ENCODE peak calls at places on chromosome 21, in seven cellular contexts. One of them, this sample, is unnamed. For H3K27me3, the result is how much of the 10 kb centered on the place peaks cover.

GRCh38 chr21:25215698-25216384 is 391.4 kb downstream of the MRPL39 start:
- DNase-seq in right atrium auricular region: no peak
- DNase-seq in AG04450: no peak
- DNase-seq in DND-41: no peak
- DNase-seq in left lung: no peak
- DNase-seq in astrocyte: no peak
- DNase-seq in esophagus squamous epithelium: no peak
- DNase-seq in this sample: peak

GRCh38 chr21:44847261-44848056 is 26.0 kb downstream of the PTTG1IP start:
- DNase-seq in right atrium auricular region: no peak
- DNase-seq in astrocyte: no peak
- DNase-seq in esophagus squamous epithelium: no peak
- DNase-seq in DND-41: no peak
- DNase-seq in left lung: peak
- DNase-seq in AG04450: no peak
- DNase-seq in this sample: no peak

GRCh38 chr21:36747815-36748381 is 49.0 kb downstream of the SIM2 start:
- DNase-seq in esophagus squamous epithelium: no peak
- DNase-seq in AG04450: no peak
- DNase-seq in astrocyte: peak
- DNase-seq in DND-41: no peak
- DNase-seq in right atrium auricular region: no peak
- DNase-seq in left lung: no peak
- DNase-seq in this sample: peak

GRCh38 chr21:45209046-45209445 is 78.6 kb downstream of the POFUT2 start:
- DNase-seq in left lung: no peak
- DNase-seq in right atrium auricular region: no peak
- DNase-seq in astrocyte: peak
- DNase-seq in AG04450: peak
- DNase-seq in DND-41: no peak
- DNase-seq in esophagus squamous epithelium: no peak
- DNase-seq in this sample: no peak

GRCh38 chr21:32334980-32335471 is 36.4 kb downstream of the MRAP start:
- DNase-seq in DND-41: no peak
- DNase-seq in right atrium auricular region: no peak
- DNase-seq in AG04450: no peak
- DNase-seq in left lung: no peak
- DNase-seq in esophagus squamous epithelium: no peak
- DNase-seq in astrocyte: peak
- DNase-seq in this sample: no peak

GRCh38 chr21:30349572-30349971 is 1.2 kb upstream of the KRTAP23-1 start:
- DNase-seq in right atrium auricular region: no peak
- DNase-seq in DND-41: no peak
- DNase-seq in left lung: no peak
- DNase-seq in esophagus squamous epithelium: no peak
- DNase-seq in astrocyte: no peak
- DNase-seq in AG04450: no peak
- DNase-seq in this sample: no peak

GRCh38 chr21:45512626-45513002 is 29.6 kb downstream of the SLC19A1 start:
- DNase-seq in DND-41: no peak
- DNase-seq in AG04450: no peak
- DNase-seq in astrocyte: no peak
- DNase-seq in esophagus squamous epithelium: no peak
- DNase-seq in left lung: peak
- DNase-seq in right atrium auricular region: no peak
- DNase-seq in this sample: no peak

GRCh38 chr21:33578959-33579542 is 9.4 kb downstream of the DONSON start:
- DNase-seq in AG04450: no peak
- DNase-seq in DND-41: no peak
- DNase-seq in esophagus squamous epithelium: no peak
- DNase-seq in astrocyte: peak
- DNase-seq in left lung: no peak
- DNase-seq in right atrium auricular region: no peak
- DNase-seq in this sample: no peak

DNA sequence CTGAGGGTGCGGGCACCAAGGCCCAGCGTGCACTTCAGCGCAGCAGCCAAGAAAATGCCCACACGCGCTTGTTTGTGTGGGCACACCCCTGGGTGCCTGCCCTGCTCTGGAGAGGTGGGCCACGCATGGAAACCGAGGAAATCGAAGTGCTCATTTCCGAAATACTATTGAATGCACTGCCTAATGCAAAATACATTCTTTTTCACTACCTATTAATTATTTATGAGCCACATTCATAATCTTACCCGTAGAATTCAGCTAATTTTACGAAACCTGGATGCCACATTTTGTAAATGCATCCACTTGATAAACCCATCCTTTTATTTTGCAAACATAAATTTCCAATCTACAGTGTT is 4.8 kb downstream of the DSCAM start:
- DNase-seq in astrocyte: no peak
- DNase-seq in right atrium auricular region: no peak
- DNase-seq in left lung: no peak
- DNase-seq in AG04450: no peak
- DNase-seq in esophagus squamous epithelium: no peak
- DNase-seq in DND-41: no peak
- DNase-seq in this sample: no peak
- TF ChIP-seq CTCF in astrocyte: no peak
- TF ChIP-seq CTCF in right atrium auricular region: no peak
- TF ChIP-seq CTCF in left lung: no peak
- TF ChIP-seq CTCF in AG04450: no peak
- TF ChIP-seq CTCF in esophagus squamous epithelium: no peak
- TF ChIP-seq CTCF in DND-41: no peak
- TF ChIP-seq CTCF in this sample: no peak

DNA sequence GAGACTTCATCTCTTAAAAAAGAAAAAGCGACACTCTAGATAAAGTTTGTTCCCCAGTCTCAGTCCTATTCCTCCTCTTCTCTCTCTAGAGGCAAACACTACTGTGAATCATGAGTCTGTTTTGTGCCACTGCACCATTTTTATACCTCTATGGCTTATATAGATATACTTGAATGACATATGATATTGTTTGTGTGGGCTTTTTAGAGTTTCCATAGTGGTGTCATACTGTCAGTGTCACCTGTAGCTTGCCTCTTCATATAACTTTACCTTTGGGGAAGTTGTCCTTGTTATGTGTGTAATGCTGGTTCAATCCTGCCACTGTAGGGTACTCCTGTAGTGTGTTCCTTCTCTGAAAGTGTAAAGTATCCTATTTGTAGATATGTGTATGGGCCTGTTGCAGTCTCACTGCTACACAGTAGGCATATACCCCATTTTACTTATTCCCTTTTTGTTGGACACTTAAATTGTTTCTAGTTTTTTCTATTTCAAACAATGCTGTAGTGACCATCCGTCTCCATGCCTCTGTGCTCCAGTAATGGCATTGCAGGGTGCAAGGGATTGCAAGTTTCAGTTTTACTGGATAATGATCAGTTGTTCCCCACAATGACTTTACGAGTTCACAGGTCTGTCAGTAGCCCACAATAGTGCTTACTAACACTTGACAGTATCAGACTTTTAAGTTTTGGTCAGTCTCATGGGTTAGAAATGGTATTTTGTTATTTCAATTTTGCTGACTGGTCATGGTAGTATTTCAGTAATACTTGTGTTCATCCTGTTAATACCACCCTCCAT is 2.7 kb downstream of the PRMT2 start:
- DNase-seq in right atrium auricular region: no peak
- DNase-seq in esophagus squamous epithelium: no peak
- DNase-seq in DND-41: no peak
- DNase-seq in AG04450: no peak
- DNase-seq in astrocyte: no peak
- DNase-seq in left lung: no peak
- DNase-seq in this sample: no peak
- H3K4me3 ChIP-seq in right atrium auricular region: no peak
- H3K4me3 ChIP-seq in esophagus squamous epithelium: no peak
- H3K4me3 ChIP-seq in DND-41: peak
- H3K4me3 ChIP-seq in AG04450: peak
- H3K4me3 ChIP-seq in astrocyte: peak
- H3K4me3 ChIP-seq in left lung: peak
- H3K4me3 ChIP-seq in this sample: no peak

GRCh38 chr21:41745026-41745820 is 21.6 kb downstream of the RIPK4 start:
- DNase-seq in AG04450: no peak
- DNase-seq in left lung: no peak
- DNase-seq in astrocyte: no peak
- DNase-seq in esophagus squamous epithelium: no peak
- DNase-seq in right atrium auricular region: no peak
- DNase-seq in DND-41: no peak
- DNase-seq in this sample: no peak

GRCh38 chr21:41743321-41744027 is 23.4 kb downstream of the RIPK4 start:
- DNase-seq in esophagus squamous epithelium: no peak
- DNase-seq in left lung: no peak
- DNase-seq in right atrium auricular region: no peak
- DNase-seq in DND-41: no peak
- DNase-seq in astrocyte: no peak
- DNase-seq in AG04450: no peak
- DNase-seq in this sample: no peak

GRCh38 chr21:41742073-41742875 is 24.6 kb downstream of the RIPK4 start:
- DNase-seq in astrocyte: no peak
- DNase-seq in right atrium auricular region: no peak
- DNase-seq in left lung: no peak
- DNase-seq in AG04450: no peak
- DNase-seq in DND-41: no peak
- DNase-seq in esophagus squamous epithelium: no peak
- DNase-seq in this sample: no peak

GRCh38 chr21:41745971-41746743 is 20.7 kb downstream of the RIPK4 start:
- DNase-seq in left lung: no peak
- DNase-seq in right atrium auricular region: no peak
- DNase-seq in esophagus squamous epithelium: no peak
- DNase-seq in astrocyte: no peak
- DNase-seq in DND-41: no peak
- DNase-seq in AG04450: no peak
- DNase-seq in this sample: no peak

GRCh38 chr21:41744028-41744940 is 22.6 kb downstream of the RIPK4 start:
- DNase-seq in AG04450: no peak
- DNase-seq in DND-41: no peak
- DNase-seq in esophagus squamous epithelium: no peak
- DNase-seq in left lung: no peak
- DNase-seq in right atrium auricular region: no peak
- DNase-seq in astrocyte: no peak
- DNase-seq in this sample: no peak
- H3K27me3 ChIP-seq in AG04450: under half
- H3K27me3 ChIP-seq in DND-41: under half
- H3K27me3 ChIP-seq in esophagus squamous epithelium: under half
- H3K27me3 ChIP-seq in left lung: under half
- H3K27me3 ChIP-seq in right atrium auricular region: under half
- H3K27me3 ChIP-seq in astrocyte: under half
- H3K27me3 ChIP-seq in this sample: under half

GRCh38 chr21:28834335-28835238 is 158.1 kb downstream of the LTN1 start:
- DNase-seq in astrocyte: no peak
- DNase-seq in AG04450: no peak
- DNase-seq in esophagus squamous epithelium: no peak
- DNase-seq in right atrium auricular region: no peak
- DNase-seq in DND-41: no peak
- DNase-seq in left lung: no peak
- DNase-seq in this sample: no peak
- TF ChIP-seq CTCF in astrocyte: no peak
- TF ChIP-seq CTCF in AG04450: no peak
- TF ChIP-seq CTCF in esophagus squamous epithelium: no peak
- TF ChIP-seq CTCF in right atrium auricular region: no peak
- TF ChIP-seq CTCF in DND-41: peak
- TF ChIP-seq CTCF in left lung: no peak
- TF ChIP-seq CTCF in this sample: no peak

GRCh38 chr21:16124397-16125130 is 394.8 kb downstream of the USP25 start:
- DNase-seq in right atrium auricular region: no peak
- DNase-seq in DND-41: no peak
- DNase-seq in AG04450: peak
- DNase-seq in esophagus squamous epithelium: no peak
- DNase-seq in left lung: no peak
- DNase-seq in astrocyte: peak
- DNase-seq in this sample: no peak
- H3K4me3 ChIP-seq in right atrium auricular region: no peak
- H3K4me3 ChIP-seq in DND-41: no peak
- H3K4me3 ChIP-seq in AG04450: no peak
- H3K4me3 ChIP-seq in esophagus squamous epithelium: no peak
- H3K4me3 ChIP-seq in left lung: no peak
- H3K4me3 ChIP-seq in astrocyte: no peak
- H3K4me3 ChIP-seq in this sample: no peak

DNA sequence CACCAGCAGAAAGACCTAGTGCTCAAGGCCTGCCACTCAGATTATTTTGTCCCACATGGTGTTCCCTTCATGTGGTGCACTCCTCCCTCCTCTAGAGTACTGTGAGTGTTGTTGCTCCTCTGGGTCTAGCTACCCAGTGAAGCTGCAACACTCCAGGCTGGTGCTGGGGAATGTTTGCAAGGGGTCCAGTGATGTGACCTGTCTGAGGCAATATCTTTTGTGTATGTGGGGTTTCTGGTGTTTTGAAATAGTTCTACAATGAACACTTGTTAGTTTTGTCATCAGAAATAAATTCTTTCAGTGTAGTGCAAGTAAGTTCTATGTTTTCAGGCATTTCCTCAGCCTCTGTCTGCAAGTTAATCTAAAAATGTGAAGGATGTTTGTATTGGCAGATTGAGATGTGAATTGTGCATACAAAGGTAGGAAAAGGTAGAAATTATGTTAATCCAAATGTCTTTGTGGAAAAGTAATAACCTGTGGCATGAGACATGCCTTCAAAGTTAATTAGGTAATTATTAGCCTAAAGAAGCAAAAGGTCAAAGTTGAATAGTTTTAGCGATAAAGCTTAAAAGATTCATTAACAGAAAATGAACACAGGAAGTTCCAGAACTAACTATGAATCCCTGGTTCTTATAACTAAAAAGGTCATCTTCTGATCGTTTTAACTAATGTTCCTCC is 616.8 kb downstream of the LTN1 start:
- DNase-seq in AG04450: peak
- DNase-seq in DND-41: no peak
- DNase-seq in right atrium auricular region: no peak
- DNase-seq in esophagus squamous epithelium: no peak
- DNase-seq in left lung: no peak
- DNase-seq in astrocyte: peak
- DNase-seq in this sample: no peak
- H3K27me3 ChIP-seq in AG04450: under half
- H3K27me3 ChIP-seq in DND-41: under half
- H3K27me3 ChIP-seq in right atrium auricular region: under half
- H3K27me3 ChIP-seq in esophagus squamous epithelium: under half
- H3K27me3 ChIP-seq in left lung: under half
- H3K27me3 ChIP-seq in astrocyte: under half
- H3K27me3 ChIP-seq in this sample: under half

This sample was measured in GM06990.